ENCODE peak calls at places on chromosomes 13 and 19, in seven cellular contexts. A is stimulated activated CD4-positive, alpha-beta T cell treated with anti-CD3 and anti-CD28 coated beads, Interleukin-2, amount 100 ng/mL, for 48 hours; E is epithelial cell of esophagus; V is non-pigmented ciliary epithelial cell; B is AG20443; Q is fibroblast of lung; G is NCI-H345. Y is an unnamed sample.

GRCh38 chr13:103788061-103788652 is 721.9 kb upstream of the SLC10A2 start:
- DNase-seq in A (no peak), V (no peak), Q (peak), G (no peak), E (peak), B (no peak), Y (no peak)

GRCh38 chr13:98018293-98018692 is 64.8 kb downstream of the IPO5 start:
- DNase-seq in A (no peak), B (no peak), E (no peak), G (no peak), V (no peak), Q (no peak), Y (no peak)

GRCh38 chr19:1009043-1009975 is 9.1 kb downstream of the GRIN3B start:
- DNase-seq in V (no peak), B (no peak), A (no peak), G (no peak), Q (peak), E (no peak), Y (peak)

GRCh38 chr19:4662812-4663211 is 7.3 kb downstream of the MYDGF start:
- DNase-seq in E (no peak), V (no peak), G (no peak), A (no peak), B (no peak), Q (no peak), Y (no peak)

GRCh38 chr19:38740252-38740592 is 4.1 kb downstream of the CAPN12 start:
- DNase-seq in Q (no peak), A (no peak), V (no peak), E (no peak), B (no peak), G (no peak), Y (no peak)

GRCh38 chr19:38649305-38650179 is 2.1 kb downstream of the ACTN4 start:
- DNase-seq in G (peak), V (no peak), B (no peak), A (no peak), E (peak), Q (no peak), Y (no peak)

GRCh38 chr19:35995655-35995993 is 636 bp downstream of the SDHAF1 start:
- DNase-seq in B (peak), A (peak), E (peak), Q (peak), G (peak), V (no peak), Y (peak)

GRCh38 chr13:31950121-31950810 is 81.3 kb upstream of the FRY start:
- DNase-seq in E (peak), A (no peak), B (no peak), G (no peak), Q (no peak), V (no peak), Y (no peak)

GRCh38 chr19:2334986-2335846 is 6.7 kb downstream of the SPPL2B start:
- DNase-seq in B (no peak), G (no peak), V (no peak), E (no peak), A (no peak), Q (no peak), Y (no peak)

GRCh38 chr13:101053694-101054093 is 362.6 kb downstream of the NALCN start:
- DNase-seq in B (no peak), E (no peak), G (no peak), A (no peak), Q (no peak), V (no peak), Y (peak)

GRCh38 chr19:44856438-44857083 is 10.5 kb downstream of the NECTIN2 start:
- DNase-seq in V (no peak), Q (no peak), G (no peak), A (no peak), E (no peak), B (no peak), Y (no peak)

GRCh38 chr19:24054044-24054935 is 32.7 kb upstream of the ZNF254 start:
- DNase-seq in V (peak), E (peak), B (peak), G (no peak), Q (peak), A (no peak), Y (peak)

GRCh38 chr19:57338798-57339378 is 12.2 kb upstream of the ZNF304 start:
- DNase-seq in V (no peak), Q (peak), E (no peak), B (no peak), G (no peak), A (no peak), Y (peak)

GRCh38 chr19:676343-677105 is at the start of gene FSTL3:
- DNase-seq in Q (peak), B (peak), G (no peak), V (no peak), E (peak), A (no peak), Y (no peak)

GRCh38 chr19:6761053-6761676 is 6.1 kb downstream of the SH2D3A start:
- DNase-seq in B (no peak), E (no peak), Q (peak), G (no peak), A (no peak), V (no peak), Y (no peak)

GRCh38 chr19:46413262-46414031 is at the start of gene CCDC8:
- DNase-seq in A (no peak), B (peak), V (peak), E (peak), Q (peak), G (no peak), Y (peak)

GRCh38 chr13:32001392-32001768 is 30.2 kb upstream of the FRY start:
- DNase-seq in A (no peak), B (peak), V (no peak), G (peak), Q (peak), E (peak), Y (peak)

GRCh38 chr13:23588576-23589141 is 18.4 kb downstream of the TNFRSF19 start:
- DNase-seq in B (no peak), A (no peak), Q (no peak), E (no peak), G (no peak), V (no peak), Y (no peak)

GRCh38 chr13:87274209-87274819 is 396.9 kb upstream of the SLITRK5 start:
- DNase-seq in G (peak), Q (peak), E (peak), B (no peak), A (peak), V (no peak), Y (peak)

GRCh38 chr19:535017-535835 is 3.7 kb downstream of the CDC34 start:
- DNase-seq in Q (no peak), E (no peak), A (no peak), B (no peak), G (no peak), V (no peak), Y (no peak)

GRCh38 chr19:518292-519231 is 11.3 kb downstream of the TPGS1 start:
- DNase-seq in Q (peak), A (peak), G (no peak), B (no peak), E (peak), V (no peak), Y (peak)

GRCh38 chr19:13195678-13196077 is 45.5 kb downstream of the IER2 start:
- DNase-seq in V (no peak), G (no peak), E (peak), Q (no peak), B (no peak), A (peak), Y (no peak)